ENCODE peak calls at places on chromosomes 3 and 15, in nine cellular contexts. R, U, G, T, I, Q, B, E and Z are unnamed samples.

GRCh38 chr3:184524981-184525336 is 36.6 kb upstream of the EPHB3 start:
- DNase-seq in R (no peak), U (no peak), G (no peak), T (no peak), I (no peak), Q (no peak), B (no peak), E (no peak), Z (no peak)

GRCh38 chr3:48656841-48657281 is 5.8 kb downstream of the CELSR3 start:
- DNase-seq in R (no peak), U (no peak), G (no peak), T (no peak), I (no peak), Q (no peak), B (no peak), E (no peak), Z (no peak)

GRCh38 chr3:31346542-31346979 is 186.2 kb upstream of the STT3B start:
- DNase-seq in R (no peak), U (no peak), G (no peak), T (no peak), I (no peak), Q (no peak), B (no peak), E (no peak), Z (no peak)

GRCh38 chr3:45224824-45225464 is 1.1 kb downstream of the TMEM158 start:
- DNase-seq in R (peak; percentile 80), U (no peak), G (no peak), T (peak; percentile 73), I (peak; percentile 81), Q (peak; percentile 77), B (peak; percentile 61), E (peak; percentile 73), Z (peak; percentile 67)

GRCh38 chr3:39141211-39141995 is 12.0 kb downstream of the CSRNP1 start:
- DNase-seq in R (peak; percentile 67), U (no peak), G (no peak), T (peak; percentile 93), I (no peak), Q (peak; percentile 44), B (peak; percentile 73), E (no peak), Z (no peak)

GRCh38 chr15:89936051-89936792 is 23.5 kb upstream of the ARPIN start:
- DNase-seq in R (no peak), U (no peak), G (peak; percentile 17), T (no peak), I (no peak), Q (no peak), B (no peak), E (no peak), Z (no peak)

GRCh38 chr3:57942872-57943283 is 65.3 kb upstream of the FLNB start:
- DNase-seq in R (peak; percentile 75), U (no peak), G (no peak), T (peak; percentile 68), I (no peak), Q (no peak), B (no peak), E (no peak), Z (no peak)

GRCh38 chr15:76274226-76274625 is 37.0 kb downstream of the ETFA start:
- DNase-seq in R (peak; percentile 38), U (no peak), G (no peak), T (no peak), I (no peak), Q (peak; percentile 68), B (no peak), E (peak; percentile 13), Z (no peak)

GRCh38 chr3:129617381-129618185 is 11.1 kb upstream of the PLXND1 start:
- DNase-seq in R (no peak), U (no peak), G (no peak), T (no peak), I (no peak), Q (no peak), B (no peak), E (no peak), Z (no peak)

GRCh38 chr15:75578206-75578947 is 738 bp downstream of the PTPN9 start:
- DNase-seq in R (peak; percentile 22), U (no peak), G (no peak), T (peak; percentile 22), I (peak; percentile 30), Q (no peak), B (peak; percentile 56), E (no peak), Z (peak; percentile 24)

GRCh38 chr3:24419067-24419791 is 75.4 kb downstream of the THRB start:
- DNase-seq in R (no peak), U (no peak), G (no peak), T (no peak), I (no peak), Q (no peak), B (no peak), E (no peak), Z (no peak)

GRCh38 chr3:131907809-131908208 is 127.0 kb downstream of the CPNE4 start:
- DNase-seq in R (no peak), U (no peak), G (no peak), T (no peak), I (no peak), Q (peak; percentile 47), B (no peak), E (peak; percentile 10), Z (no peak)

GRCh38 chr3:62874398-62875102 is 666 bp downstream of the CADPS start:
- DNase-seq in R (no peak), U (no peak), G (no peak), T (no peak), I (no peak), Q (no peak), B (no peak), E (no peak), Z (peak; percentile 56)

GRCh38 chr3:135138776-135139175 is 343.7 kb downstream of the EPHB1 start:
- DNase-seq in R (no peak), U (no peak), G (no peak), T (no peak), I (no peak), Q (no peak), B (no peak), E (no peak), Z (no peak)

GRCh38 chr3:53153914-53154434 is 7.0 kb upstream of the PRKCD start:
- DNase-seq in R (no peak), U (no peak), G (no peak), T (no peak), I (no peak), Q (no peak), B (no peak), E (no peak), Z (no peak)

GRCh38 chr3:50657816-50658215 is 16.9 kb upstream of the DOCK3 start:
- DNase-seq in R (no peak), U (no peak), G (no peak), T (no peak), I (no peak), Q (no peak), B (no peak), E (no peak), Z (no peak)

DNA sequence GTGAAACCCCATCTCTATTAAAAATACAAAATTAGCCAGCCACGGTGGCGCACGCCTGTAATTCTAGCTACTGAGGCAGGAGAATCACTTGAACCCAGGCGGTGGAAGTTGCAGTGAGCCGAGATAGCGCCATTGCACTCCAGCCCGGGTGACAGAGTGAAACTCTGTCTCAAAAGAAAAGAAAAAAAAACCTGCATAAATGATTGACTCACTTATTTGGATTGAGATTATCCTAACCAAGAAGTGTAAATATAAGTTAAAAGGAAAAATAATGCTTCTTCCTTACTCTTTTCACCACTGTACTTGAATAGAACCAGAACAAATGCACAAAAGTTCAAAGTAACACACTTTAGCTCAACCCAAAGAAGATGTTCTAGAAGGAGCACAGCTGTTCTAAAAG is 9.8 kb downstream of the MTHFS start:
- DNase-seq in R (no peak), U (no peak), G (no peak), T (no peak), I (no peak), Q (no peak), B (no peak), E (no peak), Z (no peak)
- TF ChIP-seq CTCF in R (no peak), U (no peak), G (no peak), T (no peak), I (no peak), Q (no peak), B (no peak), E (no peak), Z (no peak)

GRCh38 chr15:62068071-62068786 is 1.5 kb downstream of the C2CD4A start:
- DNase-seq in R (peak; percentile 51), U (no peak), G (no peak), T (peak; percentile 22), I (peak; percentile 67), Q (peak; percentile 53), B (peak; percentile 48), E (peak; percentile 29), Z (peak; percentile 47)
- TF ChIP-seq CTCF in R (peak; percentile 18), U (no peak), G (no peak), T (peak; percentile 24), I (no peak), Q (peak; percentile 1), B (no peak), E (no peak), Z (peak; percentile 41)

GRCh38 chr3:194011807-194012206 is 124.1 kb upstream of the HES1 start:
- DNase-seq in R (no peak), U (no peak), G (no peak), T (no peak), I (no peak), Q (no peak), B (no peak), E (no peak), Z (no peak)

GRCh38 chr3:194006102-194006501 is 129.8 kb upstream of the HES1 start:
- DNase-seq in R (no peak), U (no peak), G (no peak), T (no peak), I (no peak), Q (no peak), B (no peak), E (no peak), Z (no peak)

GRCh38 chr3:194009019-194009418 is 126.9 kb upstream of the HES1 start:
- DNase-seq in R (no peak), U (no peak), G (no peak), T (no peak), I (no peak), Q (no peak), B (no peak), E (no peak), Z (no peak)

GRCh38 chr3:194007598-194008337 is 128.2 kb upstream of the HES1 start:
- DNase-seq in R (no peak), U (no peak), G (no peak), T (no peak), I (no peak), Q (no peak), B (no peak), E (no peak), Z (no peak)

GRCh38 chr3:194009892-194010533 is 125.9 kb upstream of the HES1 start:
- DNase-seq in R (no peak), U (no peak), G (no peak), T (no peak), I (peak; percentile 28), Q (no peak), B (no peak), E (no peak), Z (no peak)
- TF ChIP-seq CTCF in R (no peak), U (no peak), G (no peak), T (no peak), I (no peak), Q (no peak), B (no peak), E (no peak), Z (peak; percentile 30)

DNA sequence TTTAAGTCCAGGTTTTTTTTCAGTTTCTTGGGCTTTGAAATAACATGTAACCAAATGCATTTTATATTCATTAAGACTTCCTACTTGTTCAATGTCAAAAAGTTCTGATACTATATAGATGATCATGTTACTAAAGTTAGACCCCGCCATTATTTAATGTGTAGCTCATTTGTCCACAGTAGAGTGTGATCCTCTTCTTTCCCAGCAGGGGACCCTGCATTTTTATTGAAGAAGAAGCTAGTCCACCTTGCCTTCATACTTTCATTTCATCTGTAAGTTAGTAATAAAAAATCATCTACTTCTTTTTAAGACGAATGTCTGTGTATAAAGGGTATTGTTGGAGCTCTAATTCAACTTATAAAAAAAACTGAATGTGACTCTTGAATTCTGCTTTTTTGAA is 404.6 kb downstream of the SI start:
- DNase-seq in R (no peak), U (no peak), G (no peak), T (peak; percentile 16), I (no peak), Q (no peak), B (no peak), E (no peak), Z (no peak)
- TF ChIP-seq CTCF in R (no peak), U (no peak), G (no peak), T (peak; percentile 36), I (no peak), Q (no peak), B (peak; percentile 27), E (no peak), Z (peak; percentile 36)